ENCODE peak calls at places on chromosomes 16 and 17, in four cellular contexts. Y, D, G and V are unnamed samples.

GRCh38 chr16:4260360-4260759 is 12.5 kb downstream of the TFAP4 start:
- DNase-seq in Y (peak; percentile 27), D (no peak), G (no peak), V (no peak)

GRCh38 chr16:86515780-86516617 is 5.7 kb downstream of the FOXF1 start:
- DNase-seq in Y (no peak), D (no peak), G (no peak), V (no peak)

GRCh38 chr17:27283057-27283456 is 10.9 kb upstream of the WSB1 start:
- DNase-seq in Y (no peak), D (no peak), G (no peak), V (no peak)

GRCh38 chr17:45425125-45425983 is 7.3 kb downstream of the ARHGAP27 start:
- DNase-seq in Y (no peak), D (no peak), G (no peak), V (no peak)

GRCh38 chr17:17120716-17121115 is 78.5 kb downstream of the MPRIP start:
- DNase-seq in Y (no peak), D (no peak), G (no peak), V (no peak)

GRCh38 chr17:78253946-78254672 is 22.7 kb downstream of the TMEM235 start:
- DNase-seq in Y (peak; percentile 11), D (peak; percentile 81), G (peak; percentile 90), V (peak; percentile 85)

GRCh38 chr16:4495766-4496165 is 19.6 kb downstream of the HMOX2 start:
- DNase-seq in Y (no peak), D (no peak), G (no peak), V (no peak)

GRCh38 chr16:17474037-17474436 is 3.3 kb upstream of the XYLT1 start:
- DNase-seq in Y (no peak), D (no peak), G (peak; percentile 68), V (no peak)

GRCh38 chr17:9217151-9218067 is 196.1 kb downstream of the NTN1 start:
- DNase-seq in Y (no peak), D (no peak), G (no peak), V (no peak)

GRCh38 chr16:17510532-17510931 is 39.8 kb upstream of the XYLT1 start:
- DNase-seq in Y (no peak), D (no peak), G (no peak), V (no peak)

GRCh38 chr16:7919782-7920181 is 587.1 kb downstream of the RBFOX1 start:
- DNase-seq in Y (no peak), D (no peak), G (no peak), V (no peak)